ENCODE peak calls at places on chromosomes 16 and 17, in eight cellular contexts. Q is Peyer's patch, E is AG10803, B is GM12864, P is heart left ventricle, C is fibroblast of villous mesenchyme, R is AG09309, J is tibial artery. W is an unnamed sample.

GRCh38 chr17:58184986-58185761 is 7.4 kb upstream of the EPX start:
- DNase-seq in J (no peak), E (no peak), B (no peak), P (no peak), R (no peak), Q (no peak), C (no peak), W (no peak)

GRCh38 chr16:67399218-67399733 is 6.0 kb upstream of the TPPP3 start:
- DNase-seq in C (peak; percentile 26), J (no peak), B (no peak), R (no peak), P (peak; percentile 45), Q (peak; percentile 74), E (no peak), W (no peak)

GRCh38 chr16:85621698-85622433 is 8.7 kb downstream of the GSE1 start:
- DNase-seq in J (no peak), P (no peak), C (no peak), B (no peak), R (no peak), E (no peak), Q (no peak), W (no peak)

GRCh38 chr16:84520778-84521770 is 16.6 kb upstream of the MEAK7 start:
- DNase-seq in P (no peak), J (no peak), E (no peak), C (no peak), Q (no peak), R (no peak), B (no peak), W (no peak)

GRCh38 chr16:22674832-22675191 is 139.2 kb upstream of the HS3ST2 start:
- DNase-seq in C (no peak), R (no peak), Q (no peak), E (no peak), P (no peak), B (no peak), J (peak; percentile 61), W (no peak)

GRCh38 chr17:31397256-31397939 is 5.9 kb downstream of the RAB11FIP4 start:
- DNase-seq in J (peak; percentile 32), P (no peak), Q (no peak), C (no peak), E (no peak), R (no peak), B (no peak), W (no peak)

GRCh38 chr16:85437161-85438052 is 175.7 kb upstream of the GSE1 start:
- DNase-seq in B (no peak), P (no peak), J (no peak), R (no peak), Q (peak; percentile 81), E (no peak), C (peak; percentile 52), W (peak; percentile 19)

GRCh38 chr16:66594739-66595138 is 9.8 kb upstream of the CMTM3 start:
- DNase-seq in E (no peak), R (no peak), J (no peak), C (no peak), B (no peak), P (no peak), Q (no peak), W (no peak)

GRCh38 chr17:67171560-67171959 is 73.4 kb downstream of the HELZ start:
- DNase-seq in J (no peak), E (no peak), P (no peak), Q (no peak), C (no peak), B (peak; percentile 72), R (no peak), W (no peak)

GRCh38 chr17:55817273-55817709 is 66.4 kb downstream of the PCTP start:
- DNase-seq in C (no peak), P (no peak), J (no peak), R (no peak), Q (no peak), B (no peak), E (no peak), W (no peak)

GRCh38 chr17:47844814-47845453 is 3.9 kb upstream of the SCRN2 start:
- DNase-seq in C (no peak), B (no peak), R (no peak), J (no peak), E (peak; percentile 38), Q (no peak), P (no peak), W (peak; percentile 65)

GRCh38 chr17:54348234-54348633 is 525.5 kb downstream of the KIF2B start:
- DNase-seq in E (no peak), R (no peak), P (no peak), Q (no peak), C (no peak), B (no peak), J (no peak), W (no peak)

GRCh38 chr17:55322451-55322985 is 57.8 kb downstream of the HLF start:
- DNase-seq in P (no peak), B (no peak), Q (no peak), C (peak; percentile 4), E (peak; percentile 47), J (no peak), R (no peak), W (no peak)

GRCh38 chr17:7045492-7046126 is 1.7 kb upstream of the SLC16A11 start:
- DNase-seq in P (no peak), R (no peak), C (peak; percentile 90), J (no peak), Q (no peak), E (peak; percentile 81), B (no peak), W (peak; percentile 92)

GRCh38 chr17:58913971-58914769 is 158.5 kb downstream of the PPM1E start:
- DNase-seq in R (peak; percentile 14), B (no peak), P (no peak), Q (no peak), C (peak; percentile 75), E (peak; percentile 63), J (no peak), W (peak; percentile 68)

GRCh38 chr16:8764486-8765250 is 32.8 kb downstream of the TMEM186 start:
- DNase-seq in B (no peak), Q (no peak), J (no peak), E (no peak), R (no peak), C (no peak), P (no peak), W (no peak)

GRCh38 chr16:11063432-11064201 is 119.3 kb downstream of the CLEC16A start:
- DNase-seq in C (no peak), E (no peak), B (no peak), P (no peak), J (peak; percentile 25), R (no peak), Q (peak; percentile 13), W (no peak)

GRCh38 chr16:69017036-69017783 is 88.2 kb upstream of the HAS3 start:
- DNase-seq in R (peak; percentile 8), C (peak; percentile 56), B (no peak), Q (no peak), P (no peak), J (no peak), E (peak; percentile 43), W (peak; percentile 59)

DNA sequence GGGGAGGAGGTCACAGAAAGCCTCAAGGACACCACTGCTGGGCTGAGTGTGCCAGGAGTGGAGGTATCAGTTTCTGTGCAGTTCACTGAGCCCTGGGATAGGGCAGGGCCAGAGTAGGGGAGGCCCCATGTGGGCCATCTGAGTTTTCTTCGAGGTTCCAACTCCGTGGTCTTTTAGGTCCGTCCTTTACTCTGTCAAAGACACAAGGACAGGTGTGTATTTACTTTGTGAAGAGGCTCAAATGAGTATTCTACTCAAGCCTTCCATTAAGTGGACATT is 59.5 kb downstream of the USP22 start:
- DNase-seq in P (no peak), E (no peak), Q (no peak), J (no peak), C (no peak), B (no peak), R (no peak), W (no peak)
- H3K4me3 ChIP-seq in P (no peak overlapping the region), E (no peak overlapping the region), Q (no peak overlapping the region), J (no peak overlapping the region), C (no peak overlapping the region), B (no peak overlapping the region), R (no peak overlapping the region), W (no peak overlapping the region)

DNA sequence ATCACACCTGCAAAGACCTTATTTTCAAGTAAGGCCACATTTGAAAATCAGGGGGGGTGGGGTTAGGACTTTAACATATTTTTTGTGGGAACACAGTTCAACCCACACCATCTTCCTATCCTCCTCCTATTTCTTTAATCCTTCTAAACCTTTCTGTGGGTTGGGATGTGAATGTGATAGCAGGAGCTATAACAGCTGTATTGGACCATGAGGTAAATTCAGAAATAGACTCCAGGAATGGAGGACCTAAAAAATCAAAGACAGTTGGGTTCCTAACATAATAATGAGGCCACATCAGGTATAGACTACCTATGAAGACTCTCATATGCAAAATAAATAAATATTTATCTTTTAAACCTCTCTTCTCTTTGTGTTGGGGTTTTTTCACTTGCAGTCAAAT is 451.4 kb downstream of the XYLT1 start:
- DNase-seq in P (no peak), Q (no peak), E (no peak), J (no peak), R (no peak), B (no peak), C (no peak), W (no peak)
- TF ChIP-seq CTCF in P (no peak), Q (no peak), E (no peak), J (no peak), R (no peak), B (no peak), C (no peak), W (no peak)

GRCh38 chr17:80220709-80221215 is 535 bp downstream of the SLC26A11 start:
- DNase-seq in R (no peak), C (peak; percentile 15), P (no peak), B (no peak), J (no peak), E (no peak), Q (no peak), W (peak; percentile 7)

GRCh38 chr17:80219777-80220708 is at the start of the genes SGSH and SLC26A11:
- DNase-seq in Q (peak; percentile 90), P (peak; percentile 84), R (no peak), E (peak; percentile 52), J (peak; percentile 90), B (no peak), C (peak; percentile 65), W (peak; percentile 58)

GRCh38 chr17:80223142-80223815 is 3.1 kb downstream of the SLC26A11 start:
- DNase-seq in E (no peak), J (no peak), B (no peak), C (no peak), Q (no peak), R (no peak), P (no peak), W (no peak)

GRCh38 chr17:80222376-80223141 is 2.3 kb downstream of the SLC26A11 start:
- DNase-seq in C (no peak), R (no peak), B (no peak), P (no peak), Q (no peak), E (no peak), J (no peak), W (no peak)

DNA sequence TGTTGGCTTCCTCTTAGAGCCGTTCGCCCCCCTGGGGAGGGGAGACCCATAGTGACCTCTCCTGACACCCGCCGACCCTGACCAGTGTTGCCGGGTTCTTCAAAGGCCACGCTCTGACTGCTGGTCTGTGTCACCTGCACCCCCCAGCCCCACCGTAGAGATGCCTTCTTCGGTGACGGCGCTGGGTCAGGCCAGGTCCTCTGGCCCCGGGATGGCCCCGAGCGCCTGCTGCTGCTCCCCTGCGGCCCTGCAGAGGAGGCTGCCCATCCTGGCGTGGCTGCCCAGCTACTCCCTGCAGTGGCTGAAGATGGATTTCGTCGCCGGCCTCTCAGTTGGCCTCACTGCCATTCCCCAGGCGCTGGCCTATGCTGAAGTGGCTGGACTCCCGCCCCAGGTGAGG is 1.2 kb downstream of the SLC26A11 start:
- DNase-seq in R (no peak), C (no peak), J (no peak), B (no peak), Q (no peak), P (no peak), E (no peak), W (no peak)
- H3K4me3 ChIP-seq in R (peak overlapping the region; percentile 94), C (peak overlapping the region; percentile 87), J (peak overlapping the region; percentile 81), B (no peak overlapping the region), Q (peak overlapping the region; percentile 85), P (peak overlapping the region; percentile 95), E (peak overlapping the region; percentile 85), W (peak overlapping the region; percentile 80)

GRCh38 chr17:81701288-81702071 is 1.7 kb upstream of the MRPL12 start:
- DNase-seq in Q (no peak), B (no peak), J (no peak), P (no peak), E (no peak), C (no peak), R (no peak), W (no peak)
- TF ChIP-seq CTCF in Q (no peak), B (no peak), J (no peak), P (no peak), E (no peak), C (no peak), R (peak; percentile 7), W (no peak)